ENCODE peak calls at places on chromosome 3, in nine cellular contexts. P, U, J, H, E, W, C, S and Z are unnamed samples.

GRCh38 chr3:118682916-118683315 is 351.7 kb downstream of the IGSF11 start:
- DNase-seq in P (no peak), U (no peak), J (no peak), H (no peak), E (no peak), W (no peak), C (no peak), S (peak), Z (no peak)

GRCh38 chr3:3991598-3991997 is 192.4 kb downstream of the LRRN1 start:
- DNase-seq in P (no peak), U (no peak), J (no peak), H (no peak), E (no peak), W (no peak), C (no peak), S (no peak), Z (no peak)

GRCh38 chr3:71002298-71002697 is 581.2 kb downstream of the FOXP1 start:
- DNase-seq in P (no peak), U (no peak), J (no peak), H (no peak), E (no peak), W (no peak), C (no peak), S (no peak), Z (no peak)

GRCh38 chr3:71512000-71512399 is 71.5 kb downstream of the FOXP1 start:
- DNase-seq in P (no peak), U (no peak), J (no peak), H (peak), E (no peak), W (no peak), C (no peak), S (peak), Z (no peak)

GRCh38 chr3:13077431-13078157 is 4.4 kb upstream of the IQSEC1 start:
- DNase-seq in P (no peak), U (peak), J (no peak), H (no peak), E (no peak), W (no peak), C (no peak), S (no peak), Z (no peak)

GRCh38 chr3:101375586-101375985 is 55.2 kb upstream of the IMPG2 start:
- DNase-seq in P (no peak), U (no peak), J (no peak), H (no peak), E (no peak), W (no peak), C (no peak), S (no peak), Z (no peak)

GRCh38 chr3:35393916-35394315 is 245.4 kb upstream of the ARPP21 start:
- DNase-seq in P (peak), U (no peak), J (peak), H (no peak), E (no peak), W (no peak), C (no peak), S (peak), Z (peak)

GRCh38 chr3:176663819-176664218 is 533.5 kb downstream of the TBL1XR1 start:
- DNase-seq in P (peak), U (no peak), J (peak), H (no peak), E (no peak), W (no peak), C (peak), S (peak), Z (peak)

GRCh38 chr3:49469037-49469875 is 811 bp upstream of the DAG1 start:
- DNase-seq in P (peak), U (peak), J (peak), H (peak), E (peak), W (peak), C (peak), S (peak), Z (no peak)

GRCh38 chr3:143167956-143168355 is 48.4 kb downstream of the CHST2 start:
- DNase-seq in P (peak), U (no peak), J (no peak), H (no peak), E (no peak), W (no peak), C (peak), S (no peak), Z (peak)

GRCh38 chr3:128499724-128500275 is 6.8 kb upstream of the GATA2 start:
- DNase-seq in P (no peak), U (no peak), J (no peak), H (no peak), E (no peak), W (no peak), C (peak), S (no peak), Z (no peak)

GRCh38 chr3:128497305-128498126 is 4.5 kb upstream of the GATA2 start:
- DNase-seq in P (no peak), U (peak), J (no peak), H (peak), E (no peak), W (peak), C (peak), S (peak), Z (no peak)

GRCh38 chr3:128498901-128499530 is 6.0 kb upstream of the GATA2 start:
- DNase-seq in P (no peak), U (no peak), J (no peak), H (no peak), E (no peak), W (no peak), C (no peak), S (no peak), Z (no peak)

GRCh38 chr3:128496602-128497304 is 3.8 kb upstream of the GATA2 start:
- DNase-seq in P (no peak), U (peak), J (no peak), H (no peak), E (no peak), W (no peak), C (no peak), S (no peak), Z (no peak)

GRCh38 chr3:128498127-128498626 is 5.2 kb upstream of the GATA2 start:
- DNase-seq in P (no peak), U (no peak), J (no peak), H (no peak), E (no peak), W (no peak), C (no peak), S (no peak), Z (no peak)
- TF ChIP-seq CTCF in P (no peak), U (no peak), J (no peak), H (no peak), E (no peak), W (peak), C (peak), S (no peak), Z (no peak)

GRCh38 chr3:159766563-159767185 is 222.0 kb upstream of the IL12A start:
- DNase-seq in P (peak), U (no peak), J (peak), H (no peak), E (no peak), W (no peak), C (peak), S (no peak), Z (peak)
- TF ChIP-seq CTCF in P (peak), U (peak), J (peak), H (peak), E (no peak), W (peak), C (peak), S (peak), Z (peak)

DNA sequence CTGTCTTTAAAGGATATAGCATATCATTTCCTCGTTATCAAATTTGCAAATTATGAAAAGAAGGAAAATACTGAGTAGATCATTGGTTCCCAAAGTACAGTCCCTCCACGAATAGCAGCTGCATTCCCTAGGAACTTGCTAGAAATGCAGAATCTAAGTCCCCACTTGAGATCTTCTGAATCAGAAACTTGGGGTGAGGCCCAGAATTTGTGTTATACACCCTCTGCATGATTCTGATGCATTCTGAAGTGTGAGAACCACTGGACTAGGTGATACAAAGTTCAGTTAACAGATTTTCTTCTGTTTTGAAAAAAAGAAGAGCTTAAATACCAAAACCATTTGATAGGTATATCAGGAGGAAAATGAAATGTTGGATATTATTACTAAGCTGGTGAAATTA is 77.1 kb downstream of the SLC25A26 start:
- DNase-seq in P (peak), U (no peak), J (peak), H (no peak), E (no peak), W (no peak), C (peak), S (no peak), Z (no peak)
- TF ChIP-seq CTCF in P (no peak), U (no peak), J (no peak), H (no peak), E (no peak), W (no peak), C (no peak), S (no peak), Z (no peak)

GRCh38 chr3:189267981-189268613 is 96.3 kb downstream of the TPRG1 start:
- DNase-seq in P (peak), U (no peak), J (peak), H (no peak), E (no peak), W (no peak), C (peak), S (no peak), Z (peak)
- TF ChIP-seq CTCF in P (peak), U (peak), J (peak), H (peak), E (no peak), W (peak), C (peak), S (peak), Z (peak)

GRCh38 chr3:162776137-162776536 is 1279.5 kb downstream of the OTOL1 start:
- DNase-seq in P (no peak), U (no peak), J (no peak), H (no peak), E (no peak), W (no peak), C (no peak), S (no peak), Z (no peak)

GRCh38 chr3:162780313-162780712 is 1283.7 kb downstream of the OTOL1 start:
- DNase-seq in P (no peak), U (no peak), J (no peak), H (no peak), E (no peak), W (no peak), C (no peak), S (no peak), Z (no peak)

GRCh38 chr3:162774613-162775100 is 1278.0 kb downstream of the OTOL1 start:
- DNase-seq in P (no peak), U (no peak), J (no peak), H (no peak), E (no peak), W (no peak), C (no peak), S (no peak), Z (no peak)

DNA sequence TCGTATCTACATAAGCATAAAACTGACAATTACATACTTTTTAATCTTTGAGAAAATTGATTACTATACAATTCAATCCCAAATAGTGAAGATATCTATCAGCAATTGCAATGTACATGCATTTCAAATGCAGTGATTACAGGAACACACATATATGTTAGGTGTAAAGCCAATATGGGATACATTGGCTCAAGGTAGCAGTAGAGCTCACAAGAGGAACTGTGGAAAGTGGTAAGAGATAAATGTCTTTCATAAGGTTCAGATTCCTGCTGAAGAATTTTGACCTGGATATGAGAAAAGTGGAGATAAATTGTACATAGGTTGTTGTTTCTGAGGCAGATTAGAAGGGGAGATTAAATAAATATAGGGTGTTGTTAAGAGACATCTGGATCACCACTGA is 1280.5 kb downstream of the OTOL1 start:
- DNase-seq in P (no peak), U (no peak), J (no peak), H (no peak), E (no peak), W (no peak), C (no peak), S (peak), Z (no peak)
- TF ChIP-seq CTCF in P (no peak), U (no peak), J (no peak), H (no peak), E (no peak), W (no peak), C (no peak), S (peak), Z (no peak)

GRCh38 chr3:187709155-187709554 is 6.8 kb upstream of the RTP2 start:
- DNase-seq in P (no peak), U (no peak), J (no peak), H (no peak), E (no peak), W (no peak), C (no peak), S (no peak), Z (no peak)
- TF ChIP-seq CTCF in P (no peak), U (no peak), J (no peak), H (no peak), E (no peak), W (no peak), C (peak), S (no peak), Z (no peak)

GRCh38 chr3:139629033-139629432 is 48.7 kb downstream of the NMNAT3 start:
- DNase-seq in P (peak), U (no peak), J (no peak), H (peak), E (no peak), W (no peak), C (no peak), S (no peak), Z (peak)
- TF ChIP-seq CTCF in P (peak), U (no peak), J (peak), H (no peak), E (no peak), W (no peak), C (no peak), S (peak), Z (peak)

DNA sequence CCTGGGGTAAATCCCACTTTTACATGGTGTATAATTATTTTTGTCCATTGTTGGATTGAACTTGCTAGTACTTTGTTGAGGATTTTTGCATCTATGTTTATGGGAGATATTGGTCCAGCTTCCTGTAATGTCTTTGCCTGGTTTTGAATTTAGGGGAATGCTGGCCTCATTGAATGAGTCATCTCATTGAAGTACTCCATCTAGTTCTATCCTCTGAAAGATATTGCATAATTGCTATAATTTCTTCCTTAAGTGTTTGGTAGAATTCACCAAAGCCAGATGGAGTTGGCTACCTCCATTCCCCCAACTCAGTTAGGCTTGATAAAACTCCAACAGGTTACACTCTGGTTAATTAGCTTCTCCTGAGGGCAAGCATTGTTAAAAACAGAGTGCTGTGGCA is 237.4 kb upstream of the TGFBR2 start:
- DNase-seq in P (peak), U (no peak), J (peak), H (no peak), E (no peak), W (no peak), C (no peak), S (no peak), Z (no peak)
- TF ChIP-seq CTCF in P (no peak), U (no peak), J (no peak), H (no peak), E (no peak), W (no peak), C (no peak), S (no peak), Z (no peak)

GRCh38 chr3:9422712-9423424 is 25.5 kb downstream of the SETD5 start:
- DNase-seq in P (peak), U (peak), J (peak), H (peak), E (peak), W (peak), C (peak), S (peak), Z (peak)
- TF ChIP-seq CTCF in P (peak), U (peak), J (peak), H (peak), E (peak), W (peak), C (peak), S (peak), Z (peak)